ENCODE peak calls at places on chromosomes 6 and 20, in seven cellular contexts. One of them, this sample, is unnamed.

GRCh38 chr20:22887796-22888195 is 147.3 kb upstream of the SSTR4 start:
- DNase-seq in sigmoid colon: no peak
- DNase-seq in Caco-2: no peak
- DNase-seq in GM06990: no peak
- DNase-seq in lung: no peak
- DNase-seq in fibroblast of lung: no peak
- DNase-seq in brain microvascular endothelial cell: no peak
- DNase-seq in this sample: no peak

GRCh38 chr6:113147544-113147943 is 709.6 kb upstream of the MARCKS start:
- DNase-seq in sigmoid colon: no peak
- DNase-seq in Caco-2: no peak
- DNase-seq in GM06990: peak
- DNase-seq in lung: no peak
- DNase-seq in fibroblast of lung: peak
- DNase-seq in brain microvascular endothelial cell: no peak
- DNase-seq in this sample: peak

GRCh38 chr20:60060593-60060992 is 102.4 kb downstream of the CDH26 start:
- DNase-seq in sigmoid colon: peak
- DNase-seq in Caco-2: no peak
- DNase-seq in GM06990: no peak
- DNase-seq in lung: no peak
- DNase-seq in fibroblast of lung: no peak
- DNase-seq in brain microvascular endothelial cell: no peak
- DNase-seq in this sample: no peak

GRCh38 chr20:25083141-25083772 is 1.3 kb upstream of the VSX1 start:
- DNase-seq in sigmoid colon: no peak
- DNase-seq in Caco-2: no peak
- DNase-seq in GM06990: no peak
- DNase-seq in lung: no peak
- DNase-seq in fibroblast of lung: no peak
- DNase-seq in brain microvascular endothelial cell: no peak
- DNase-seq in this sample: no peak

GRCh38 chr6:17640477-17640917 is 40.4 kb downstream of the FAM8A1 start:
- DNase-seq in sigmoid colon: no peak
- DNase-seq in Caco-2: peak
- DNase-seq in GM06990: no peak
- DNase-seq in lung: no peak
- DNase-seq in fibroblast of lung: peak
- DNase-seq in brain microvascular endothelial cell: no peak
- DNase-seq in this sample: peak

GRCh38 chr6:119728220-119728750 is 378.7 kb upstream of the MAN1A1 start:
- DNase-seq in sigmoid colon: no peak
- DNase-seq in Caco-2: no peak
- DNase-seq in GM06990: no peak
- DNase-seq in lung: no peak
- DNase-seq in fibroblast of lung: no peak
- DNase-seq in brain microvascular endothelial cell: no peak
- DNase-seq in this sample: no peak

GRCh38 chr6:44431118-44431725 is 43.7 kb downstream of the CDC5L start:
- DNase-seq in sigmoid colon: no peak
- DNase-seq in Caco-2: peak
- DNase-seq in GM06990: no peak
- DNase-seq in lung: peak
- DNase-seq in fibroblast of lung: peak
- DNase-seq in brain microvascular endothelial cell: peak
- DNase-seq in this sample: peak

GRCh38 chr6:86331265-86331840 is 606.0 kb upstream of the HTR1E start:
- DNase-seq in sigmoid colon: no peak
- DNase-seq in Caco-2: no peak
- DNase-seq in GM06990: no peak
- DNase-seq in lung: no peak
- DNase-seq in fibroblast of lung: no peak
- DNase-seq in brain microvascular endothelial cell: no peak
- DNase-seq in this sample: no peak

GRCh38 chr20:11195899-11196558 is 522.2 kb upstream of the JAG1 start:
- DNase-seq in sigmoid colon: no peak
- DNase-seq in Caco-2: no peak
- DNase-seq in GM06990: no peak
- DNase-seq in lung: no peak
- DNase-seq in fibroblast of lung: no peak
- DNase-seq in brain microvascular endothelial cell: peak
- DNase-seq in this sample: no peak

DNA sequence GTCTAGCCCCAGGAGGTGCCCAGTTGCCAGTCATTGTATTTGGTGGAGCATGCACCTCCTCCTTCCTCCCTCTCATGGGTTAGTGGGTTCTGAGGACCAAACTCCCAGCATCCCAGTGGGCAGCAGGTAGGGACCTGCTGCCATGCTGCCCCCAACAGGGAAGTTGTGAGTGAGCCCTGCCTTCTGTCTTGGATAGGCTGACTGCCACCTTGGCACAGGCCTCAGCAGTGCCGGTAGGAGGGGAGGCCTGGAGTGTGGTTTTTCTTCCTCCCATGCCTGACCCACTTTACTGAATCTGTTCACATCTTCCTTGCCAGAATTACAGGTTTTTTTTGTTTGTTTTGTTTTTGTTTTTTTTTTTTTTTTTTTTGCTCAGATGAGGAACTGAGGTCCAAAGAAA is 24.5 kb downstream of the PLCG1 start:
- DNase-seq in sigmoid colon: no peak
- DNase-seq in Caco-2: no peak
- DNase-seq in GM06990: no peak
- DNase-seq in lung: no peak
- DNase-seq in fibroblast of lung: no peak
- DNase-seq in brain microvascular endothelial cell: no peak
- DNase-seq in this sample: no peak
- TF ChIP-seq CTCF in sigmoid colon: no peak
- TF ChIP-seq CTCF in Caco-2: no peak
- TF ChIP-seq CTCF in GM06990: no peak
- TF ChIP-seq CTCF in lung: no peak
- TF ChIP-seq CTCF in fibroblast of lung: no peak
- TF ChIP-seq CTCF in brain microvascular endothelial cell: no peak
- TF ChIP-seq CTCF in this sample: no peak

GRCh38 chr6:142372348-142372747 is 70.5 kb downstream of the ADGRG6 start:
- DNase-seq in sigmoid colon: no peak
- DNase-seq in Caco-2: peak
- DNase-seq in GM06990: no peak
- DNase-seq in lung: no peak
- DNase-seq in fibroblast of lung: no peak
- DNase-seq in brain microvascular endothelial cell: peak
- DNase-seq in this sample: no peak
- TF ChIP-seq CTCF in sigmoid colon: no peak
- TF ChIP-seq CTCF in Caco-2: no peak
- TF ChIP-seq CTCF in GM06990: no peak
- TF ChIP-seq CTCF in lung: no peak
- TF ChIP-seq CTCF in fibroblast of lung: no peak
- TF ChIP-seq CTCF in brain microvascular endothelial cell: peak
- TF ChIP-seq CTCF in this sample: no peak

GRCh38 chr20:10077081-10077471 is 42.3 kb downstream of the ANKEF1 start:
- DNase-seq in sigmoid colon: no peak
- DNase-seq in Caco-2: peak
- DNase-seq in GM06990: no peak
- DNase-seq in lung: no peak
- DNase-seq in fibroblast of lung: no peak
- DNase-seq in brain microvascular endothelial cell: no peak
- DNase-seq in this sample: no peak
- TF ChIP-seq CTCF in sigmoid colon: no peak
- TF ChIP-seq CTCF in Caco-2: peak
- TF ChIP-seq CTCF in GM06990: peak
- TF ChIP-seq CTCF in lung: no peak
- TF ChIP-seq CTCF in fibroblast of lung: peak
- TF ChIP-seq CTCF in brain microvascular endothelial cell: peak
- TF ChIP-seq CTCF in this sample: peak

DNA sequence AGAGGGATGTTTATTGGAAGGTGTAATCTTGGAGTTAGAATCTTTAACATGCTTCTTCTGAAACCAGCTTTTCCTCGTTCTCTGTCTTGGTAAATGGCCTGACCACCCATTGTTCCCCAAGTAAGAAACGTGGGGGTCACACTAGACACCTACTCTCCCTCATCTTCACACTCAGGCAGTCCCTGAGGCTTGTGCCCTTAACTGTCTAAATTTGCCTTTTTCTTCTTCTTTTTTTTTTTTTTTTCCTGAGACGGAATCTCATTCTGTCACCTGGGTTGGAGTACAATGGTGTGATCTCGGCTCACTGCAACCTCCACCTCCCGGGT is 16.2 kb upstream of the ARFGEF2 start:
- DNase-seq in sigmoid colon: no peak
- DNase-seq in Caco-2: no peak
- DNase-seq in GM06990: no peak
- DNase-seq in lung: no peak
- DNase-seq in fibroblast of lung: no peak
- DNase-seq in brain microvascular endothelial cell: no peak
- DNase-seq in this sample: no peak
- TF ChIP-seq CTCF in sigmoid colon: no peak
- TF ChIP-seq CTCF in Caco-2: no peak
- TF ChIP-seq CTCF in GM06990: no peak
- TF ChIP-seq CTCF in lung: no peak
- TF ChIP-seq CTCF in fibroblast of lung: no peak
- TF ChIP-seq CTCF in brain microvascular endothelial cell: no peak
- TF ChIP-seq CTCF in this sample: no peak

GRCh38 chr20:50504231-50504823 is 5.9 kb upstream of the PTPN1 start:
- DNase-seq in sigmoid colon: peak
- DNase-seq in Caco-2: no peak
- DNase-seq in GM06990: no peak
- DNase-seq in lung: no peak
- DNase-seq in fibroblast of lung: peak
- DNase-seq in brain microvascular endothelial cell: no peak
- DNase-seq in this sample: no peak
- TF ChIP-seq CTCF in sigmoid colon: no peak
- TF ChIP-seq CTCF in Caco-2: peak
- TF ChIP-seq CTCF in GM06990: peak
- TF ChIP-seq CTCF in lung: peak
- TF ChIP-seq CTCF in fibroblast of lung: no peak
- TF ChIP-seq CTCF in brain microvascular endothelial cell: peak
- TF ChIP-seq CTCF in this sample: no peak

DNA sequence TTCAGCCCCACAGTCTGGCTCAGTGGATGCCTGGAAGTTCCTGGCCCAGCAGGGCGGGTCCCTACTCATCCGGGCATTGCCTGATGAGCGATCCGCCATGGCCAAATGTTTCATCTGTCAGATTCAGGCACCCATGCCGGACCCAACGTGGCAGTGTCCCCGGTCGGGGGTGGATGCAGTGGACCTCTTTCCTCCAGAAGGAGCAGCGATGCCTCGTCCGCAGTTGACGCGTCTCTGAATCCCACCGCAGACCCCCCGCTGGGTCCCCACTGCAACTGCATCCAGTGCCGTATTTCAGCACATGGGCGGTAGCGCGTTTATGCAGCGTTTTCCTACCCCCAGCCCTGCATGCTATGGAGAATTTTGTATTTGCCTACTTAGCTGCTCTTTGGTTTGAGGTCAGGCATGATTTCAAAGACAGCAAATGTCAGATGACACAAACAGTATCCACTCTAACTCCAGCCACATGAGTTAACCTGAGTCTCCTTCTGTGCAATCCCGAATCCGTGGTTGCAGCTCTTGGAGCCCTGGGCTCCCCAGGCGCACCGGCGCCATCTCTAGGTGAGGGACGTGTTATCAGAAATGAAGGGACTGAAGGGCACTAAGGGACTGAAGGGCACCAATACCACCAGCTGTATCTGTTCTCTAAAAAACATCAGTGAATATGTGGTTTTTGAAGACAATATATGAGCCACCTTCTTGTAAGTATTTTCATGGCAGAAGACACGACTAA is 72.6 kb upstream of the THBS2 start:
- DNase-seq in sigmoid colon: no peak
- DNase-seq in Caco-2: peak
- DNase-seq in GM06990: no peak
- DNase-seq in lung: no peak
- DNase-seq in fibroblast of lung: peak
- DNase-seq in brain microvascular endothelial cell: peak
- DNase-seq in this sample: no peak
- TF ChIP-seq CTCF in sigmoid colon: no peak
- TF ChIP-seq CTCF in Caco-2: no peak
- TF ChIP-seq CTCF in GM06990: no peak
- TF ChIP-seq CTCF in lung: no peak
- TF ChIP-seq CTCF in fibroblast of lung: peak
- TF ChIP-seq CTCF in brain microvascular endothelial cell: peak
- TF ChIP-seq CTCF in this sample: peak

DNA sequence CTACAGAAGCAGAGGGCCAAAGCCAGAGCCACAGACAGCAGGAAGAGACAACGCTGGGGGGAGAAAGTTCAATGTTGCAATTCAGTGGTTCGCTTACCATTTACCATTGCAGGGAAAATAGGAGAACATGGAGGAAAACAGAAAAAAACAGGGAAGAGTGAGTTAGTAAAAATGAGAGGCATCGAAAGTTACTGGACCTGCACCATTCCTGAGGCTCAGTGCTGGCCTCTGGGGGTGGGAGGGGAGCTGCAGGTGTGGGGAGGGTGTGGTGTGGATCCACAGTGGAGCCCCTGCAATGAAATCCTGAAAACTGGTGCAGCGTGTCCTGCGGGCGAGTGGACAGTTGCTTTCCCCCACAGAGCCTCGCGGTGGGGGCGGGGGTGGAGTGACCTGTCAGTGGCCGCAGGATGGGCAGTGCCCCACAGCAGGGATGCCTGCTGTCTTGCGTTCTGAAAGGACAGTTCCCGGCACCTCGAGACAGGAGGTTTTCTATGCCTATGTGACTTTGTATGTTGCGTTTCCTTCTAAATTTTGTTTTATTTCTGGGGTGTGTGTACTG is 5.7 kb downstream of the TMEM181 start:
- DNase-seq in sigmoid colon: no peak
- DNase-seq in Caco-2: no peak
- DNase-seq in GM06990: no peak
- DNase-seq in lung: no peak
- DNase-seq in fibroblast of lung: no peak
- DNase-seq in brain microvascular endothelial cell: no peak
- DNase-seq in this sample: no peak
- TF ChIP-seq CTCF in sigmoid colon: no peak
- TF ChIP-seq CTCF in Caco-2: no peak
- TF ChIP-seq CTCF in GM06990: no peak
- TF ChIP-seq CTCF in lung: no peak
- TF ChIP-seq CTCF in fibroblast of lung: no peak
- TF ChIP-seq CTCF in brain microvascular endothelial cell: peak
- TF ChIP-seq CTCF in this sample: no peak

DNA sequence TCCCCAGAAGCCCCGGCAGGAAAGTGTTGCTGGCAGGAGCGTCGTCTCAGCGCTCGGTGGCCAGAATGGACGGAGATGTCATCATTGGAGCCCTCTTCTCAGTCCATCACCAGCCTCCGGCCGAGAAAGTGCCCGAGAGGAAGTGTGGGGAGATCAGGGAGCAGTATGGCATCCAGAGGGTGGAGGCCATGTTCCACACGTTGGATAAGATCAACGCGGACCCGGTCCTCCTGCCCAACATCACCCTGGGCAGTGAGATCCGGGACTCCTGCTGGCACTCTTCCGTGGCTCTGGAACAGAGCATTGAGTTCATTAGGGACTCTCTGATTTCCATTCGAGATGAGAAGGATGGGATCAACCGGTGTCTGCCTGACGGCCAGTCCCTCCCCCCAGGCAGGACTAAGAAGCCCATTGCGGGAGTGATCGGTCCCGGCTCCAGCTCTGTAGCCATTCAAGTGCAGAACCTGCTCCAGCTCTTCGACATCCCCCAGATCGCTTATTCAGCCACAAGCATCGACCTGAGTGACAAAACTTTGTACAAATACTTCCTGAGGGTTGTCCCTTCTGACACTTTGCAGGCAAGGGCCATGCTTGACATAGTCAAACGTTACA is 817 bp downstream of the GRM1 start:
- DNase-seq in sigmoid colon: no peak
- DNase-seq in Caco-2: no peak
- DNase-seq in GM06990: no peak
- DNase-seq in lung: no peak
- DNase-seq in fibroblast of lung: no peak
- DNase-seq in brain microvascular endothelial cell: no peak
- DNase-seq in this sample: no peak
- TF ChIP-seq CTCF in sigmoid colon: no peak
- TF ChIP-seq CTCF in Caco-2: no peak
- TF ChIP-seq CTCF in GM06990: no peak
- TF ChIP-seq CTCF in lung: no peak
- TF ChIP-seq CTCF in fibroblast of lung: no peak
- TF ChIP-seq CTCF in brain microvascular endothelial cell: no peak
- TF ChIP-seq CTCF in this sample: no peak

GRCh38 chr6:24583463-24584389 is 62.3 kb downstream of the KIAA0319 start:
- DNase-seq in sigmoid colon: peak
- DNase-seq in Caco-2: peak
- DNase-seq in GM06990: peak
- DNase-seq in lung: peak
- DNase-seq in fibroblast of lung: peak
- DNase-seq in brain microvascular endothelial cell: peak
- DNase-seq in this sample: no peak
- TF ChIP-seq CTCF in sigmoid colon: peak
- TF ChIP-seq CTCF in Caco-2: peak
- TF ChIP-seq CTCF in GM06990: peak
- TF ChIP-seq CTCF in lung: peak
- TF ChIP-seq CTCF in fibroblast of lung: peak
- TF ChIP-seq CTCF in brain microvascular endothelial cell: peak
- TF ChIP-seq CTCF in this sample: peak

This sample was measured in AG09309.